ENCODE peak calls at places on chromosomes 2 and 18, in four cellular contexts. D is HCT116, B is GM23248, H is neural progenitor cell. Z is an unnamed sample.

GRCh38 chr2:128667391-128667790 is 348.7 kb upstream of the HS6ST1 start:
- DNase-seq in H (no peak), B (no peak), D (no peak), Z (no peak)

GRCh38 chr2:22946553-22946952 is 438.4 kb upstream of the KLHL29 start:
- DNase-seq in D (no peak), B (no peak), H (no peak), Z (no peak)

GRCh38 chr2:159683804-159684203 is 28.5 kb upstream of the MARCHF7 start:
- DNase-seq in H (no peak), B (no peak), D (no peak), Z (no peak)

GRCh38 chr18:54187372-54187771 is 37.1 kb downstream of the MBD2 start:
- DNase-seq in B (no peak), D (no peak), H (no peak), Z (no peak)

GRCh38 chr2:200966770-200967169 is 3.3 kb upstream of the ORC2 start:
- DNase-seq in D (peak; percentile 46), B (peak; percentile 83), H (no peak), Z (no peak)

GRCh38 chr2:33015421-33016142 is 68.8 kb downstream of the LTBP1 start:
- DNase-seq in D (no peak), B (peak; percentile 80), H (no peak), Z (no peak)

GRCh38 chr2:113996826-113997599 is 107.1 kb downstream of the ACTR3 start:
- DNase-seq in B (no peak), D (no peak), H (no peak), Z (peak; percentile 19)

GRCh38 chr18:59459352-59460059 is 100.4 kb upstream of the LMAN1 start:
- DNase-seq in B (peak; percentile 68), H (peak; percentile 22), D (peak; percentile 10), Z (peak; percentile 5)

GRCh38 chr2:220410296-220410695 is 782.9 kb downstream of the SLC4A3 start:
- DNase-seq in B (no peak), D (no peak), H (no peak), Z (no peak)

GRCh38 chr2:88481937-88482336 is 29.4 kb upstream of the FOXI3 start:
- DNase-seq in H (no peak), B (peak; percentile 37), D (no peak), Z (peak; percentile 7)

GRCh38 chr18:73896685-73897084 is 250.9 kb downstream of the FBXO15 start:
- DNase-seq in H (no peak), B (no peak), D (no peak), Z (no peak)

GRCh38 chr18:36441426-36441870 is 143.9 kb downstream of the FHOD3 start:
- DNase-seq in D (no peak), B (peak; percentile 55), H (no peak), Z (no peak)

GRCh38 chr2:236753611-236754010 is 184.0 kb downstream of the ACKR3 start:
- DNase-seq in D (no peak), B (no peak), H (peak; percentile 45), Z (peak; percentile 65)

GRCh38 chr2:219437141-219437540 is 2.5 kb downstream of the SPEG start:
- DNase-seq in H (no peak), D (no peak), B (no peak), Z (no peak)

GRCh38 chr2:67565761-67566160 is 168.6 kb downstream of the ETAA1 start:
- DNase-seq in B (peak; percentile 96), D (no peak), H (no peak), Z (no peak)

GRCh38 chr2:171432969-171433762 is 624 bp downstream of the METTL8 start:
- DNase-seq in H (peak; percentile 56), B (peak; percentile 66), D (peak; percentile 63), Z (peak; percentile 88)

GRCh38 chr2:176461098-176461497 is 191.9 kb downstream of the MTX2 start:
- DNase-seq in H (no peak), B (peak; percentile 89), D (no peak), Z (no peak)

GRCh38 chr2:44087037-44087713 is 81.5 kb upstream of the PPM1B start:
- DNase-seq in D (peak; percentile 68), B (peak; percentile 90), H (peak; percentile 90), Z (peak; percentile 86)

GRCh38 chr2:27573452-27573851 is 9.4 kb upstream of the ZNF512 start:
- DNase-seq in D (no peak), H (no peak), B (no peak), Z (no peak)

GRCh38 chr2:215527738-215528137 is 91.9 kb upstream of the FN1 start:
- DNase-seq in B (peak; percentile 80), H (no peak), D (no peak), Z (no peak)

GRCh38 chr2:10924859-10925258 is 13.1 kb downstream of the KCNF1 start:
- DNase-seq in B (no peak), H (no peak), D (no peak), Z (no peak)

GRCh38 chr2:64609229-64609994 is 44.3 kb downstream of the SERTAD2 start:
- DNase-seq in B (peak; percentile 84), H (peak; percentile 82), D (no peak), Z (peak; percentile 66)

GRCh38 chr2:70473101-70473722 is 80.4 kb downstream of the TGFA start:
- DNase-seq in H (no peak), D (no peak), B (no peak), Z (no peak)

GRCh38 chr2:8754056-8754790 is 72.4 kb downstream of the ID2 start:
- DNase-seq in B (peak; percentile 45), D (no peak), H (no peak), Z (no peak)

GRCh38 chr2:85886585-85886984 is 2.2 kb downstream of the ST3GAL5 start:
- DNase-seq in B (peak; percentile 99), H (no peak), D (no peak), Z (no peak)

GRCh38 chr2:51472300-51472699 is 440.4 kb upstream of the NRXN1 start:
- DNase-seq in H (no peak), B (no peak), D (no peak), Z (no peak)

GRCh38 chr18:10295751-10296150 is 158.7 kb upstream of the APCDD1 start:
- DNase-seq in B (no peak), D (no peak), H (no peak), Z (no peak)

GRCh38 chr2:97662386-97662894 is 1.4 kb downstream of the ACTR1B start:
- DNase-seq in B (no peak), H (peak; percentile 42), D (no peak), Z (peak; percentile 57)

GRCh38 chr18:39594206-39594605 is 2028.6 kb upstream of the CELF4 start:
- DNase-seq in H (no peak), B (no peak), D (no peak), Z (no peak)

GRCh38 chr2:207974214-207974600 is 51.1 kb downstream of the PLEKHM3 start:
- DNase-seq in D (no peak), H (no peak), B (no peak), Z (no peak)

GRCh38 chr2:2913601-2914120 is 464.0 kb downstream of the EIPR1 start:
- DNase-seq in D (no peak), B (no peak), H (no peak), Z (no peak)

GRCh38 chr18:6731197-6731596 is 1.7 kb downstream of the ARHGAP28 start:
- DNase-seq in D (no peak), H (peak; percentile 20), B (peak; percentile 78), Z (no peak)

GRCh38 chr18:70429847-70430500 is 141.1 kb downstream of the SOCS6 start:
- DNase-seq in D (no peak), B (no peak), H (no peak), Z (no peak)

GRCh38 chr2:190235101-190235500 is 84.5 kb downstream of the HIBCH start:
- DNase-seq in H (no peak), D (no peak), B (peak; percentile 26), Z (no peak)

GRCh38 chr2:43086451-43087221 is 139.8 kb downstream of the ZFP36L2 start:
- DNase-seq in H (peak; percentile 31), B (peak; percentile 99), D (peak; percentile 19), Z (no peak)

GRCh38 chr18:28149810-28150420 is 27.0 kb downstream of the CDH2 start:
- DNase-seq in D (no peak), B (no peak), H (no peak), Z (no peak)

GRCh38 chr18:28143725-28144124 is 33.2 kb downstream of the CDH2 start:
- DNase-seq in B (no peak), H (no peak), D (no peak), Z (no peak)

GRCh38 chr18:28150925-28151324 is 26.0 kb downstream of the CDH2 start:
- DNase-seq in B (no peak), H (no peak), D (no peak), Z (no peak)

GRCh38 chr18:28151434-28151833 is 25.5 kb downstream of the CDH2 start:
- DNase-seq in H (no peak), D (no peak), B (no peak), Z (no peak)

DNA sequence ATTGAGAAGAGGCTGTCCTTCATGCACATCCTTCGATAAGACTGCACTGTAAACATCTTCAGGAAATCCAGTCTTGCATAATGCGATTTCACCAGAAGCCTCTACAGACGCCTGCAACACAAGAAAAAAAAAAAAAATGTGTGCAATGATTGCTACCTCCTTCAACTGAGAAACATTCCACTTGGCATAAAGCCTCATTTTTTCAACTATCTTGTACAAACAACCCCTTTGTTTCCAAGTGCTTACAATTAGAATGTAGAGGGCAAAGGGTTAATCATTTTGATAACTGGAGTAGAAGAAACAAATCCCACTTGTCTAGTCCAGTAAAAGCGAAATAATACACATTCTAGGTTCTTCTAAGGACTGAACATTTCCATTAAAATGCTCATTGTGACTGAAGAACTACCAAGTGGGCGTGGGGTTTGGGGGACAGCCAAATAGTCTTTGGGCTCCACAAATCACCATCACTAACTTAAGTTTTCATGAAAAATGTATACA is 29.2 kb downstream of the CDH2 start:
- DNase-seq in H (no peak), B (peak; percentile 53), D (no peak), Z (no peak)
- TF ChIP-seq EZH2phosphoT487 in H (no peak), B (no peak), D (no peak), Z (no peak)

GRCh38 chr18:32160547-32160946 is 29.3 kb upstream of the MEP1B start:
- DNase-seq in H (no peak), B (no peak), D (peak; percentile 6), Z (no peak)

GRCh38 chr18:32152705-32153448 is 37.0 kb upstream of the MEP1B start:
- DNase-seq in B (no peak), D (no peak), H (no peak), Z (no peak)

GRCh38 chr18:32156855-32157254 is 33.0 kb upstream of the MEP1B start:
- DNase-seq in B (no peak), D (no peak), H (no peak), Z (no peak)

GRCh38 chr18:32157580-32157979 is 32.3 kb upstream of the MEP1B start:
- DNase-seq in B (no peak), H (no peak), D (no peak), Z (no peak)

GRCh38 chr18:32158108-32158624 is 31.7 kb upstream of the MEP1B start:
- DNase-seq in H (peak; percentile 95), D (peak; percentile 85), B (peak; percentile 90), Z (peak; percentile 67)
- TF ChIP-seq EZH2phosphoT487 in H (no peak), D (no peak), B (no peak), Z (no peak)

GRCh38 chr2:105582952-105583660 is 161.6 kb upstream of the NCK2 start:
- DNase-seq in D (no peak), H (no peak), B (no peak), Z (no peak)
- TF ChIP-seq EZH2phosphoT487 in D (no peak), H (no peak), B (no peak), Z (no peak)

DNA sequence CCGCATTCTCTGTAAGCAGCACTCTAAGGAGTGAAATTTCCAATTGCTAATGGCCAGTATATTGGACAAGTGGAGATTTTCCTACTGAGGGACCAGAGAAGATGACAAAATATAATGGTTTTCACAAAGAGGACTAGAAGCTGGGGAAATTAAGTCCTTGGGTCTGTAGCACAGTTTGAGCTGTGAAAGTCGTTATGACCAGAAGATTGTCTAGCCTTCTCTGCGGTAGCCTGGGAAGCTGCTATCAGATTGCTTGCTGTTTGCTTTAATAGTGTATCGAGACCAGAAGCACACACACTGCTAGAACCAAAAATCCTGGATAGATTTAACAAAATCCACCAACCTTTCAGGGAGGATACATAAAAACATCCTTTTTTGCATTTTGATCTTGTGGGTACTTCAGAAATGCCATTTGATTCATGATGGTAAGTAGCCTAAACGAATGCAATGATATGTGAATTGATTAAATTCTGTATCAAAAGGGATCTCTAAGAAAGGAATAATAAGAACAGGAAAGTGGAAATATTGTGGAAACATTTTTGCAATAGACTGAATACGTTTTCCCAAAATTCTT is 53.7 kb upstream of the ATP8B1 start:
- DNase-seq in B (no peak), D (no peak), H (no peak), Z (no peak)
- TF ChIP-seq EZH2phosphoT487 in B (no peak), D (no peak), H (no peak), Z (no peak)